ENCODE peak calls at places on chromosomes 4 and X, in four cellular contexts. One of them, this sample, is unnamed.

GRCh38 chr4:138406881-138407280 is 164.7 kb upstream of the SLC7A11 start:
- DNase-seq in IMR-90: peak
- DNase-seq in stomach: no peak
- DNase-seq in esophagus muscularis mucosa: no peak
- DNase-seq in this sample: no peak

GRCh38 chr4:81875962-81876650 is 404.4 kb upstream of the RASGEF1B start:
- DNase-seq in IMR-90: no peak
- DNase-seq in stomach: no peak
- DNase-seq in esophagus muscularis mucosa: no peak
- DNase-seq in this sample: no peak

GRCh38 chr4:40195182-40196177 is 1.4 kb upstream of the RHOH start:
- DNase-seq in IMR-90: no peak
- DNase-seq in stomach: no peak
- DNase-seq in esophagus muscularis mucosa: no peak
- DNase-seq in this sample: no peak

GRCh38 chr4:22391548-22391947 is 124.3 kb downstream of the ADGRA3 start:
- DNase-seq in IMR-90: peak
- DNase-seq in stomach: no peak
- DNase-seq in esophagus muscularis mucosa: no peak
- DNase-seq in this sample: no peak

GRCh38 chr4:87410157-87410556 is 12.2 kb upstream of the NUDT9 start:
- DNase-seq in IMR-90: peak
- DNase-seq in stomach: no peak
- DNase-seq in esophagus muscularis mucosa: no peak
- DNase-seq in this sample: no peak

GRCh38 chr4:87241341-87241740 is 20.9 kb upstream of the KLHL8 start:
- DNase-seq in IMR-90: no peak
- DNase-seq in stomach: no peak
- DNase-seq in esophagus muscularis mucosa: no peak
- DNase-seq in this sample: no peak

GRCh38 chr4:88275516-88275915 is 8.8 kb downstream of the PPM1K start:
- DNase-seq in IMR-90: peak
- DNase-seq in stomach: no peak
- DNase-seq in esophagus muscularis mucosa: peak
- DNase-seq in this sample: no peak

GRCh38 chr4:33369366-33369899 is 2649.3 kb downstream of the PCDH7 start:
- DNase-seq in IMR-90: peak
- DNase-seq in stomach: no peak
- DNase-seq in esophagus muscularis mucosa: no peak
- DNase-seq in this sample: no peak

GRCh38 chr4:7198440-7199128 is 6.2 kb downstream of the SORCS2 start:
- DNase-seq in IMR-90: no peak
- DNase-seq in stomach: no peak
- DNase-seq in esophagus muscularis mucosa: no peak
- DNase-seq in this sample: no peak
- H3K27ac ChIP-seq in IMR-90: no peak
- H3K27ac ChIP-seq in stomach: no peak
- H3K27ac ChIP-seq in esophagus muscularis mucosa: no peak
- H3K27ac ChIP-seq in this sample: no peak

DNA sequence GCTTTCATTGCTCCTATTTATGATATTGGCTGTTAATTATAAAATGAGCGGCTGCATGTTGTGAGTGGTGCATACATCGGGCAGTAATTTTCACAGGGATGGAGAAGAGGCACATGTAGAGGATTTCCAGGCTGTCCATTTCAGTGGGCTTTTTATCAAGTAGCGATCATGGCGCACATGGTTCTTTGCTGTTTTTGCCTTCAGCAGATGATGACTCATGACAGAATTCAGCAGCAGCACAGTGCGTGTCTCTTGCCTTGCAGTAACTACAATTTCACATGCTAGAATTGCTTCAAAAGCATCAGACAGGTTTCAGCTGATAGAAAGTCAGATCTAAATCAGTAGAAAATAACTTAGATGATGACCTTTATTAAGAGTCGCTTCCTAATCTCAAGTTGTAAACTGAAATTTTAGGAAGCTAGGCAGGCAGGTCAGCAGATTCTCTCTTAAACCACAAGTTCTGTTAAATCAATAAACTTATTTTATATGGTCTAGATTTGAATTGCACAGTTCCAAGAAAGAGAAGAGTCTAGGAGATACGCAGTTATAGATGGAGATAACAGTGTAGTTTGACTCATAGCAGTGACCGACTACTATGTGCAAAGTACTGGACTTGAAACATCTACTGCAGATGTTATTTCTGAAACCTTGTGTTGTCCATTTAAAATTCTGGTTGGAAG is 35.8 kb downstream of the LRP2BP start:
- DNase-seq in IMR-90: peak
- DNase-seq in stomach: no peak
- DNase-seq in esophagus muscularis mucosa: no peak
- DNase-seq in this sample: no peak
- TF ChIP-seq POLR2A in IMR-90: no peak
- TF ChIP-seq POLR2A in stomach: no peak
- TF ChIP-seq POLR2A in esophagus muscularis mucosa: no peak
- TF ChIP-seq POLR2A in this sample: no peak

GRCh38 chr4:67020079-67020807 is 525.1 kb downstream of the CENPC start:
- DNase-seq in IMR-90: no peak
- DNase-seq in stomach: no peak
- DNase-seq in esophagus muscularis mucosa: no peak
- DNase-seq in this sample: no peak

GRCh38 chr4:67014592-67014991 is 530.7 kb downstream of the CENPC start:
- DNase-seq in IMR-90: no peak
- DNase-seq in stomach: no peak
- DNase-seq in esophagus muscularis mucosa: no peak
- DNase-seq in this sample: no peak

GRCh38 chr4:67019670-67020069 is 525.6 kb downstream of the CENPC start:
- DNase-seq in IMR-90: no peak
- DNase-seq in stomach: no peak
- DNase-seq in esophagus muscularis mucosa: no peak
- DNase-seq in this sample: no peak
- H3K4me3 ChIP-seq in IMR-90: no peak
- H3K4me3 ChIP-seq in stomach: no peak
- H3K4me3 ChIP-seq in esophagus muscularis mucosa: no peak
- H3K4me3 ChIP-seq in this sample: no peak

GRCh38 chr4:141801558-141801957 is 165.2 kb downstream of the IL15 start:
- DNase-seq in IMR-90: no peak
- DNase-seq in stomach: no peak
- DNase-seq in esophagus muscularis mucosa: no peak
- DNase-seq in this sample: no peak
- H3K27ac ChIP-seq in IMR-90: no peak
- H3K27ac ChIP-seq in stomach: no peak
- H3K27ac ChIP-seq in esophagus muscularis mucosa: no peak
- H3K27ac ChIP-seq in this sample: no peak

GRCh38 chrX:48003758-48004457 is at the start of gene ZNF182:
- DNase-seq in IMR-90: peak
- DNase-seq in stomach: peak
- DNase-seq in esophagus muscularis mucosa: peak
- DNase-seq in this sample: peak
- TF ChIP-seq POLR2A in IMR-90: peak
- TF ChIP-seq POLR2A in stomach: no peak
- TF ChIP-seq POLR2A in esophagus muscularis mucosa: no peak
- TF ChIP-seq POLR2A in this sample: peak

This sample was measured in heart left ventricle.